ENCODE peak calls at places on chromosomes 7 and 10, in four cellular contexts. R, U, H and M are unnamed samples.

GRCh38 chr10:78794736-78795455 is 273.9 kb upstream of the ZMIZ1 start:
- DNase-seq in R (peak; percentile 22), U (no peak), H (no peak), M (no peak)

GRCh38 chr7:32154797-32155196 is 84.6 kb upstream of the PDE1C start:
- DNase-seq in R (no peak), U (no peak), H (peak; percentile 48), M (no peak)

GRCh38 chr10:25492680-25493079 is 317.9 kb downstream of the GPR158 start:
- DNase-seq in R (no peak), U (no peak), H (no peak), M (no peak)

GRCh38 chr7:45035909-45036308 is 35.9 kb downstream of the CCM2 start:
- DNase-seq in R (no peak), U (no peak), H (no peak), M (no peak)

GRCh38 chr10:88156341-88156740 is 292.9 kb downstream of the PTEN start:
- DNase-seq in R (no peak), U (no peak), H (no peak), M (no peak)

GRCh38 chr7:83652481-83652880 is 3.5 kb upstream of the SEMA3E start:
- DNase-seq in R (no peak), U (no peak), H (no peak), M (no peak)

GRCh38 chr7:57210212-57210611 is 78.0 kb upstream of the ZNF479 start:
- DNase-seq in R (no peak), U (no peak), H (no peak), M (no peak)

GRCh38 chr10:12177642-12178041 is 18.0 kb downstream of the NUDT5 start:
- DNase-seq in R (no peak), U (no peak), H (no peak), M (no peak)

GRCh38 chr7:41416208-41416595 is 286.7 kb downstream of the INHBA start:
- DNase-seq in R (no peak), U (no peak), H (no peak), M (no peak)

GRCh38 chr10:58358947-58359346 is 24.1 kb downstream of the UBE2D1 start:
- DNase-seq in R (no peak), U (no peak), H (no peak), M (no peak)

GRCh38 chr7:142866361-142867096 is 11.7 kb downstream of the EPHB6 start:
- DNase-seq in R (no peak), U (no peak), H (no peak), M (peak; percentile 41)

GRCh38 chr10:66746246-66746645 is 179.6 kb upstream of the LRRTM3 start:
- DNase-seq in R (no peak), U (no peak), H (no peak), M (no peak)

GRCh38 chr10:103800789-103801540 is 54.4 kb downstream of the SH3PXD2A start:
- DNase-seq in R (no peak), U (no peak), H (peak; percentile 80), M (no peak)

GRCh38 chr7:47080816-47081215 is 501.1 kb downstream of the TNS3 start:
- DNase-seq in R (no peak), U (no peak), H (no peak), M (no peak)

GRCh38 chr7:92916751-92917369 is 80.5 kb upstream of the CDK6 start:
- DNase-seq in R (no peak), U (no peak), H (peak; percentile 41), M (no peak)

GRCh38 chr10:73969224-73969811 is 28.6 kb upstream of the VCL start:
- DNase-seq in R (no peak), U (peak; percentile 53), H (no peak), M (no peak)

GRCh38 chr10:132787253-132788179 is 1.6 kb upstream of the NKX6-2 start:
- DNase-seq in R (no peak), U (no peak), H (no peak), M (peak; percentile 42)

GRCh38 chr10:14617850-14618249 is 156.8 kb downstream of the FAM107B start:
- DNase-seq in R (no peak), U (no peak), H (no peak), M (no peak)

GRCh38 chr10:113199459-113199858 is 249.4 kb downstream of the TCF7L2 start:
- DNase-seq in R (no peak), U (no peak), H (no peak), M (no peak)

GRCh38 chr7:46029111-46029704 is 108.1 kb upstream of the IGFBP3 start:
- DNase-seq in R (no peak), U (no peak), H (no peak), M (no peak)

GRCh38 chr7:102036958-102037357 is 219.5 kb downstream of the CUX1 start:
- DNase-seq in R (no peak), U (no peak), H (no peak), M (no peak)

GRCh38 chr10:45015590-45015989 is 14.9 kb downstream of the ZNF22 start:
- DNase-seq in R (no peak), U (no peak), H (no peak), M (no peak)

GRCh38 chr7:142298009-142298408 is 40.2 kb upstream of the PRSS58 start:
- DNase-seq in R (no peak), U (no peak), H (no peak), M (no peak)

GRCh38 chr7:135817576-135817975 is 69.0 kb upstream of the FAM180A start:
- DNase-seq in R (no peak), U (no peak), H (no peak), M (no peak)

GRCh38 chr7:121329460-121330052 is 756 bp downstream of the WNT16 start:
- DNase-seq in R (no peak), U (no peak), H (no peak), M (peak; percentile 40)

GRCh38 chr10:126434235-126434634 is 46.0 kb upstream of the ADAM12 start:
- DNase-seq in R (no peak), U (no peak), H (no peak), M (no peak)

GRCh38 chr10:123143825-123144168 is 4.1 kb upstream of the HMX2 start:
- DNase-seq in R (no peak), U (no peak), H (no peak), M (no peak)

GRCh38 chr7:271266-272107 is 18.5 kb upstream of the FOXL3 start:
- DNase-seq in R (no peak), U (no peak), H (no peak), M (no peak)

GRCh38 chr7:2450198-2451107 is 25.7 kb downstream of the GRIFIN start:
- DNase-seq in R (no peak), U (peak; percentile 42), H (no peak), M (no peak)

DNA sequence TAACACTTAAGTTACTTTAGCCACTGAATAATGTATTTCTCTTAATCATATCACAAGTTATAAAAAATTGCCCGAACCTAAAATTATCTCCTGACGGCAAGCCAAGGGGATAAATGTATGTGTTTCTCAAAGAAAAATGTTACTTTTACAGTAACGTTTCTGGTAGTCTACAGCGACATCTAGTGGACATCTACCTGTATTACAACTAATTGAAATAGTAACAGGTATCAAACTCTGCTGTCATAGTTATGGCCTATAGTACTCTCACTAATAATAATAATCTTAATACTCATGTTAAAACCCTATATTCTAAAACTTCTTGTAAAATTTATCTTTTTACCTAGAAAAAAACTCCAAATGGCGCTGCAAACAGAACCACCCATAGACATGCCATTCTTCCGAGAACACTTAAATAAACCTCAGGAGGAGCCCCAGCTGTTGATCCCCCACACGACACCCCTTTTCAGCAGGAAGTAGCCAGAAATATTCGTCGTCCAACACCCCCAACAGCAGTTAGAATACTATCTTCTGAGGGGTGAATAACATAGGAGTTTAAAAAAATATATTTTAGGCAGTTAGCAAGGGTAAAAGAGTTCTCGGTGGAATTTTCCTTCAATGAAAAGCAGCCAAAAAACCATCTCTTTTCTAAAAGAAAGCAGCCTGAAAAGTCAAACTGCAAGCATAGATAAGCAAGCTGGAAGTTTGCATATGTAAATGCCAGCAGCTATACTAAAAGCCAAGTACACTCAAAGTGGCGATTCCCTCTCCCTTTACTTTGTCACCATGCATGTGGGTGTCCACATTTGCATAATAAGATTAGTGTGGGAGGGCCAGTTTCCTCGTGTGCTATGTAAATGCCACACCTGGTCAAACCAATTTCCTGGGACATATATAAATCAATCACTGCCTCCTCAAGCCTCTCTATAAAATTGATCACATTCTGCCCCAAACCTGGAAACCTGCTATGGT is 40.5 kb upstream of the ZNF107 start:
- DNase-seq in R (no peak), U (no peak), H (no peak), M (no peak)
- TF ChIP-seq CTCF in R (peak; percentile 62), U (peak; percentile 48), H (peak; percentile 60), M (peak; percentile 83)

DNA sequence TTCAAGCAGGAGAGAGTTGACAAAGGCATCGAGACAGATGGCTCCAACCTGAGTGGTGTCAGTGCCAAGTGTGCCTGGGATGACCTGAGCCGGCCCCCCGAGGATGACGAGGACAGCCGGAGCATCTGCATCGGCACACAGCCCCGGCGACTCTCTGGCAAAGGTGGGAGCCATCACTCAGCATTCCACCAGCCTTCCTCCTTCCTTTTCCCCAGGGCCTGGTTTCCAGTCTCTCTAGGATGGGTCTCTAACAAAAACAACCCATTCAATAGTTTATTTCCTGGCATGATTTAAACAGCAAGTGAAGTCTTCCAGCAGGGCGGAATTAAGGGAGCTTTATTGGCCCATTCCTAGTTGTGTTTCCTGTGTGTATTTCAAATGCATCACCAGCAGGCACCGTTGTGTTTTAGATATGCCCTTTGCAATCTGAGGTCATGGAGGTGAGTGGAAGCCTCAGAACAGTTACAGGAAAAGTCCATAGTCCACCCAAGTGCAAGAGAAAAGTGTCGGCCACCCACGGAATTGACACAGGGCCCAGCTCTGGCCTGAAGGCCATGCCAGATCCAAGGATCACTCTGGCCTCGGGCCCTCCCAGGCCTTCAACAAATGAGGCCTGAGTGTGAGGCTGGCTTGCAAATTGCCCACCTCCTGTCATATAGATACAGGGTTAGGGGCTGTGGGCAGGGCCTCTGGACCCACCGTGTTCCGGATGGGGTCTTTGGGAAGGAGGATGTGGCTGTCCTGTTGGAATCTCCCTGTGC is 47.0 kb upstream of the TRIM8 start:
- DNase-seq in R (no peak), U (no peak), H (no peak), M (no peak)
- TF ChIP-seq POLR2A in R (no peak), U (no peak), H (no peak), M (no peak)

GRCh38 chr7:124071843-124072242 is 39.0 kb upstream of the TMEM229A start:
- DNase-seq in R (no peak), U (no peak), H (no peak), M (no peak)

GRCh38 chr7:124074007-124074406 is 41.1 kb upstream of the TMEM229A start:
- DNase-seq in R (no peak), U (no peak), H (no peak), M (no peak)

GRCh38 chr7:124076844-124077243 is 44.0 kb upstream of the TMEM229A start:
- DNase-seq in R (no peak), U (no peak), H (no peak), M (no peak)

GRCh38 chr7:124073325-124073676 is 40.4 kb upstream of the TMEM229A start:
- DNase-seq in R (no peak), U (no peak), H (no peak), M (no peak)

GRCh38 chr7:124072603-124073324 is 39.9 kb upstream of the TMEM229A start:
- DNase-seq in R (no peak), U (no peak), H (no peak), M (no peak)
- TF ChIP-seq POLR2AphosphoS5 in R (no peak), U (no peak), H (no peak), M (no peak)

GRCh38 chr10:117107280-117107679 is 30.8 kb downstream of the VAX1 start:
- DNase-seq in R (no peak), U (no peak), H (no peak), M (no peak)

DNA sequence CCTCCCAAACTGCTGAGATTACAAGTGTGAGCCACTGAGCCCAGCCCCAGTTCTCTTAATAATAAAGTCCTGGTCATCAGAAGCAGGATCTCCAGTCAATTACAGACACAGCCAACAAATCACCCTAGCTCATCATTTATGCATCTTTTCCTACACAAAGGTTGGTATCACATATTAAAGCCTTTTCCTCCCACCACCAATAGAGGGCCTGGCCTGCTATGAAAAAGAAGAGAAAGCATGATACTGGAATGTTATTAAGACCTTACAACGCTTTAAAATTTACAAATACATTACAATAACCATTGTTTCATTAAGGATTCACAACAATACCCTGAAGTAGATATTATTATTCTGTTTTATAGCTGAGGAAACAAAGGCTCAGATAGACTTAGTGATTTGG is 25.9 kb downstream of the VAX1 start:
- DNase-seq in R (no peak), U (no peak), H (no peak), M (no peak)
- TF ChIP-seq CTCF in R (no peak), U (no peak), H (no peak), M (peak; percentile 7)